ENCODE peak calls at places on chromosome X, in five cellular contexts. Q is GDM1; C is CD8-positive, alpha-beta memory T cell; L is NCI-H2171; G is right atrium auricular region. O is an unnamed sample.

GRCh38 chrX:23372220-23372902 is 37.7 kb downstream of the PTCHD1 start:
- DNase-seq in Q (no peak), C (no peak), L (no peak), G (no peak), O (no peak)

GRCh38 chrX:136353519-136354095 is 52.8 kb downstream of the ADGRG4 start:
- DNase-seq in Q (no peak), C (no peak), L (no peak), G (no peak), O (no peak)

GRCh38 chrX:47643926-47644325 is 6.4 kb downstream of the ELK1 start:
- DNase-seq in Q (peak), C (no peak), L (no peak), G (no peak), O (no peak)

GRCh38 chrX:31423575-31424284 is 351.9 kb upstream of the FTHL17 start:
- DNase-seq in Q (no peak), C (no peak), L (no peak), G (no peak), O (no peak)

GRCh38 chrX:40170830-40171512 is 73.2 kb upstream of the BCOR start:
- DNase-seq in Q (no peak), C (peak), L (no peak), G (no peak), O (no peak)

GRCh38 chrX:43315622-43316021 is 340.5 kb upstream of the MAOA start:
- DNase-seq in Q (no peak), C (no peak), L (no peak), G (no peak), O (no peak)

GRCh38 chrX:47564438-47565085 is 3.6 kb downstream of the ARAF start:
- DNase-seq in Q (no peak), C (no peak), L (no peak), G (no peak), O (no peak)

GRCh38 chrX:123736333-123736921 is 3.6 kb upstream of the THOC2 start:
- DNase-seq in Q (no peak), C (no peak), L (no peak), G (no peak), O (no peak)

GRCh38 chrX:45421806-45422205 is 221.1 kb upstream of the DIPK2B start:
- DNase-seq in Q (no peak), C (no peak), L (no peak), G (no peak), O (no peak)

GRCh38 chrX:75968293-75968692 is 183.2 kb upstream of the MAGEE2 start:
- DNase-seq in Q (no peak), C (no peak), L (no peak), G (no peak), O (no peak)

GRCh38 chrX:131821945-131822622 is 201.0 kb upstream of the STK26 start:
- DNase-seq in Q (peak), C (peak), L (no peak), G (peak), O (no peak)

GRCh38 chrX:120456973-120457372 is 12.1 kb downstream of the LAMP2 start:
- DNase-seq in Q (peak), C (peak), L (no peak), G (no peak), O (no peak)

GRCh38 chrX:17580529-17581155 is 156.7 kb upstream of the SCML1 start:
- DNase-seq in Q (no peak), C (no peak), L (no peak), G (no peak), O (no peak)

GRCh38 chrX:53195401-53195800 is 29.6 kb downstream of the KDM5C start:
- DNase-seq in Q (no peak), C (no peak), L (no peak), G (no peak), O (no peak)

GRCh38 chrX:111098874-111099273 is 2.9 kb downstream of the PAK3 start:
- DNase-seq in Q (no peak), C (peak), L (no peak), G (no peak), O (peak)

GRCh38 chrX:84205276-84205675 is 17.3 kb upstream of the RPS6KA6 start:
- DNase-seq in Q (no peak), C (no peak), L (no peak), G (no peak), O (no peak)

GRCh38 chrX:153396320-153397195 is 4.6 kb downstream of the PNMA6E start:
- DNase-seq in Q (no peak), C (no peak), L (no peak), G (no peak), O (no peak)

GRCh38 chrX:39258331-39258730 is 457.1 kb downstream of the MID1IP1 start:
- DNase-seq in Q (no peak), C (no peak), L (no peak), G (no peak), O (no peak)

GRCh38 chrX:43559643-43560042 is 96.5 kb upstream of the MAOA start:
- DNase-seq in Q (peak), C (peak), L (no peak), G (peak), O (no peak)

GRCh38 chrX:80765226-80765625 is 44.5 kb downstream of the BRWD3 start:
- DNase-seq in Q (no peak), C (no peak), L (no peak), G (no peak), O (no peak)

GRCh38 chrX:11558972-11559371 is 106.7 kb downstream of the ARHGAP6 start:
- DNase-seq in Q (peak), C (peak), L (no peak), G (no peak), O (peak)

GRCh38 chrX:50888884-50889283 is 21.7 kb upstream of the BMP15 start:
- DNase-seq in Q (no peak), C (no peak), L (no peak), G (no peak), O (no peak)

GRCh38 chrX:45557390-45557789 is 356.7 kb upstream of the DIPK2B start:
- DNase-seq in Q (no peak), C (no peak), L (no peak), G (no peak), O (no peak)

GRCh38 chrX:141669689-141670088 is 28.9 kb downstream of the SPANXD start:
- DNase-seq in Q (no peak), C (no peak), L (no peak), G (no peak), O (no peak)

GRCh38 chrX:154727418-154728323 is 23.2 kb downstream of the GAB3 start:
- DNase-seq in Q (no peak), C (no peak), L (no peak), G (peak), O (no peak)

O was measured in T-cell.